ENCODE peak calls at places on chromosomes 5 and 9, in five cellular contexts. R, F, W, U and O are unnamed samples.

GRCh38 chr5:59724482-59725392 is 168.8 kb downstream of the PDE4D start:
- DNase-seq in F (peak), R (no peak), U (peak), W (no peak), O (no peak)

GRCh38 chr5:81850932-81851331 is 100.0 kb upstream of the SSBP2 start:
- DNase-seq in U (no peak), R (no peak), F (no peak), W (no peak), O (no peak)

GRCh38 chr5:74543162-74543995 is 97.1 kb downstream of the ENC1 start:
- DNase-seq in U (no peak), W (no peak), R (no peak), F (no peak), O (no peak)

GRCh38 chr9:19104528-19105282 is 2.0 kb upstream of the HAUS6 start:
- DNase-seq in U (no peak), W (no peak), F (no peak), R (no peak), O (no peak)

GRCh38 chr9:86948153-86948929 is 1.0 kb upstream of the GAS1 start:
- DNase-seq in R (peak), F (peak), W (peak), U (peak), O (peak)

GRCh38 chr5:111697881-111698757 is 58.9 kb downstream of the NREP start:
- DNase-seq in U (no peak), W (no peak), F (no peak), R (no peak), O (no peak)

GRCh38 chr5:138829341-138829740 is 45.8 kb downstream of the LRRTM2 start:
- DNase-seq in F (no peak), W (no peak), R (no peak), U (no peak), O (no peak)

GRCh38 chr5:131496400-131496713 is 138.7 kb downstream of the RAPGEF6 start:
- DNase-seq in W (peak), F (no peak), U (no peak), R (no peak), O (no peak)

GRCh38 chr9:110125763-110126351 is 82.1 kb downstream of the C9orf152 start:
- DNase-seq in R (no peak), F (no peak), W (no peak), U (no peak), O (no peak)

GRCh38 chr5:67166460-67166871 is 30.1 kb downstream of the CD180 start:
- DNase-seq in R (peak), W (peak), U (no peak), F (peak), O (peak)

GRCh38 chr5:62450259-62450658 is 37.7 kb downstream of the IPO11 start:
- DNase-seq in R (no peak), U (no peak), W (no peak), F (no peak), O (no peak)

GRCh38 chr5:61525573-61526142 is 193.6 kb downstream of the ZSWIM6 start:
- DNase-seq in W (no peak), U (no peak), F (no peak), R (no peak), O (no peak)

GRCh38 chr5:73322453-73323076 is 126.0 kb downstream of the FOXD1 start:
- DNase-seq in U (no peak), R (no peak), F (no peak), W (no peak), O (no peak)

GRCh38 chr5:79800979-79801827 is 111.6 kb downstream of the CMYA5 start:
- DNase-seq in F (no peak), U (no peak), W (no peak), R (no peak), O (no peak)

GRCh38 chr5:150642567-150642927 is 2.1 kb downstream of the SYNPO start:
- DNase-seq in R (peak), F (peak), W (peak), U (peak), O (peak)

GRCh38 chr5:80686757-80687156 is 32.0 kb upstream of the DHFR start:
- DNase-seq in U (no peak), F (no peak), R (no peak), W (no peak), O (no peak)

GRCh38 chr9:38295751-38296150 is 96.8 kb upstream of the ALDH1B1 start:
- DNase-seq in F (no peak), U (no peak), R (no peak), W (no peak), O (no peak)

GRCh38 chr9:96186601-96187011 is 115.4 kb downstream of the HSD17B3 start:
- DNase-seq in U (no peak), F (peak), W (no peak), R (no peak), O (no peak)

GRCh38 chr9:16100596-16101091 is 547.8 kb downstream of the CCDC171 start:
- DNase-seq in W (no peak), F (peak), R (peak), U (no peak), O (peak)

GRCh38 chr5:139676951-139677367 is 28.8 kb downstream of the CXXC5 start:
- DNase-seq in R (no peak), W (no peak), U (no peak), F (no peak), O (no peak)

DNA sequence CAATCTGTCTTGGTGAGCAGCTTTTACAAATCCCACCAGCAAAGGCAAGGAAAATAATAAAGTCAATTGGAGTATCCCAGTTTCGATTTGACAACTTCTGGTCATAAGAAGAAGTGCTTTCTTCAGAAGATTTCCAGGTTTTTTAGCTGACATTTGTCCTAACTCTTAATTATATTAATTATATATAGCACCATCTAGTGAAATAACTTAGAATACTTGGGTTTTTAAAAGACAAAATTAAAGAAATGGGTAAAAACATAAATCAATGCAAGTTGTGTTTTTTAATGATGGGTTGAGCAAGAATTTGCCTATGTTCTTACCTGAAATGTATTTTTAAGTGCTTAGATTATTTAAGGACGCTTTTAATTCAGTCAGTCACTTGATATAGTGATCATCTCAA is 421.8 kb downstream of the ACTL7B start:
- DNase-seq in W (no peak), R (no peak), U (no peak), F (no peak), O (no peak)
- TF ChIP-seq CTCF in W (peak), R (no peak), U (no peak), F (no peak), O (no peak)

DNA sequence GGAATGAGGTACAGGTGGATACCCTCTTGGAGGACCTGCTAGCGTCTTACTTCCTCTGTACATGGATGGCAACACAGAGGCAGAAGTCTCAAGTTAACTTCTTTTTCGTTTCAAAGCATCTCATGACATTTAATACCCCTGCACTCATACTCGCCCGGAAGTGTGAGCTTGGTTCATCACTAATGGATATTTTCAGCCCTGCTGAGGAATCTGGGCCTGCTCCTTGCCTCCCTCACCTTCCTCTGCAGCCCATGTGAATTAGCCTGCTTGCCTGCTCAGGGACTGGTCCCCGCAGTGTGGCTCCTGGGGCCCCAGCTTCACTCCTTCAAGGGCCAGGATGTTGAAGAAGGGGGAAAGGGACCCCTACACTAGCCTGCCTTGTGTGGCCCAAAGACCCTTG is 34.1 kb downstream of the GADD45G start:
- DNase-seq in W (no peak), U (no peak), F (no peak), R (no peak), O (no peak)
- H3K27ac ChIP-seq in W (no peak), U (no peak), F (no peak), R (peak), O (peak)

GRCh38 chr5:141478321-141478945 is 2.7 kb downstream of the PCDHGC3 start:
- DNase-seq in F (peak), R (no peak), U (no peak), W (no peak), O (no peak)
- H3K4me3 ChIP-seq in F (peak), R (peak), U (peak), W (no peak), O (peak)

GRCh38 chr5:17190242-17190778 is 27.1 kb upstream of the BASP1 start:
- DNase-seq in U (peak), R (no peak), F (no peak), W (no peak), O (no peak)
- TF ChIP-seq CTCF in U (peak), R (peak), F (peak), W (peak), O (peak)

GRCh38 chr9:95029251-95029650 is 288.3 kb downstream of the FANCC start:
- DNase-seq in U (no peak), F (no peak), W (no peak), R (no peak), O (no peak)
- H3K27ac ChIP-seq in U (no peak), F (peak), W (peak), R (peak), O (peak)

DNA sequence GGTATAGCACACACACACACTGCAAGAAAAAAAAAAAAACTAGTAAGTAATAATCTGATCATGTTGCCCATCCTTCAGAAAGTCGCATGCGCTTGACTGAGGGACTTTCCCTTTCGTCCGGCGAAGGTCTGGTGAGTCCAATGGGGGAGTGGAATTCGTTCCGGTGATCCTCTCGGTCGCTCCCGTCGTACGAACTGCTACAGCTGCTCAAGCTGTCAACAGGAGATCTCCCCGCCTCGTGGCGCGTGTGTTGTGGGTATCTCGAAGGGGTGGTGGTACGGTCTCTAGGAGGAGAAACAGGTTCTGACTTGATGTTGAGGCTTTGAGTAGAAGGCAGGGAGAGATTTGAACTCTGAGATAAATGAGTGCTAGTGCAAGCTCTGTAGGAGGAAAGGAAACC is 160.4 kb downstream of the MEF2C start:
- DNase-seq in W (no peak), U (no peak), F (no peak), R (no peak), O (peak)
- H3K4me3 ChIP-seq in W (no peak), U (no peak), F (no peak), R (no peak), O (no peak)

DNA sequence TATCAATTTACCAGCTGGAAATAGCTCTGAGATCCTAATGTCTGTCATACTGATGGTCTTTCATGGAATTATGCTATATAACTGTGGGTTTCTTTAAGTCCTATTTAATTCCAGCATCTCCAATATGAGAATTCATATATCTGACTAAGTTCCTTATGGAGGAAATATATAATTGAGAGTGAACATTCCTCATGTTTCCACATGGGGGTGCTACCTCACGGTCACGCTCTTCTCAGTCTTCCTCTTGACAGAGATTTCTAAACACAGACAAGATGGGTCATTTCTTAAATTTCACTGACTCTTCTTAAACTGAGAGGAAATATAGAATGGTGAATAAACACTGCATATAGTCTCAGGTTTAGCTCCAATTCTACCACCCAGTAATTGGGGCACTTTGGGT is 212.1 kb downstream of the SLF1 start:
- DNase-seq in F (no peak), U (no peak), R (no peak), W (no peak), O (no peak)
- TF ChIP-seq CTCF in F (no peak), U (peak), R (no peak), W (peak), O (peak)

GRCh38 chr5:77904362-77904761 is 128.2 kb upstream of the TBCA start:
- DNase-seq in U (no peak), R (no peak), W (no peak), F (no peak), O (no peak)
- H3K27ac ChIP-seq in U (no peak), R (no peak), W (no peak), F (no peak), O (no peak)

GRCh38 chr5:122584411-122585110 is 190.3 kb upstream of the SNX2 start:
- DNase-seq in R (no peak), F (no peak), W (no peak), U (no peak), O (no peak)
- H3K4me3 ChIP-seq in R (no peak), F (no peak), W (no peak), U (no peak), O (no peak)

DNA sequence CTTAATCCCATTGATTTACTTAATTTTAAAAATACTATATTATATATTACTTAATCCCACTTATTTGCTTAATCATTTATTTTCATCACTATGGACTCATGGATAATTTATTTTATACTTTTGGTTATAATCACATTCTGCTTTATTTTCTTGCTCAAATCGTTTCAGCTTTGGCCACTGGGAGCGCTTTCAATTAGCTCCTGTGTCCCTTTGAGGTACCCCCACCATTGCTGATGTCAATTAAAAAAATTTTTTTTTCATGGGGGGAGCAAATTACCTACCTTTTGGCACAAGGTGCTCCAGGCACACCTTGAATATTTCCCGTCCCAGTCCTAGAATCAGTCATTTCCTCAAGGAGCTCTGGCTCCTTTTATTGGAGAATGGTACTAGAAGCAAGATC is 1.4 kb upstream of the TRIO start:
- DNase-seq in W (no peak), U (no peak), R (no peak), F (no peak), O (no peak)
- TF ChIP-seq CTCF in W (no peak), U (no peak), R (no peak), F (no peak), O (no peak)